ENCODE peak calls at places on chromosomes 13 and 19, in seven cellular contexts. N is heart left ventricle, E is suprapubic skin, U is testis, C is adrenal gland, T is K562, F is A549. I is an unnamed sample.

GRCh38 chr19:52453324-52454094 is at the start of gene ZNF578:
- DNase-seq in N (peak), E (peak), U (peak), C (peak), T (peak), F (no peak), I (peak)

GRCh38 chr13:109840893-109841287 is 54.5 kb upstream of the IRS2 start:
- DNase-seq in N (no peak), E (no peak), U (no peak), C (no peak), T (no peak), F (no peak), I (no peak)

GRCh38 chr13:100438059-100438788 is 150.4 kb downstream of the GGACT start:
- DNase-seq in N (no peak), E (no peak), U (no peak), C (no peak), T (no peak), F (no peak), I (no peak)

GRCh38 chr13:22198001-22198400 is 527.1 kb downstream of the FGF9 start:
- DNase-seq in N (no peak), E (no peak), U (peak), C (no peak), T (no peak), F (no peak), I (peak)

GRCh38 chr13:46079770-46080169 is 25.1 kb downstream of the CPB2 start:
- DNase-seq in N (no peak), E (no peak), U (no peak), C (no peak), T (no peak), F (no peak), I (no peak)

GRCh38 chr13:107351305-107351704 is 783.4 kb upstream of the ARGLU1 start:
- DNase-seq in N (no peak), E (no peak), U (peak), C (no peak), T (no peak), F (no peak), I (no peak)

GRCh38 chr19:2076481-2077082 is 19.5 kb downstream of the MOB3A start:
- DNase-seq in N (no peak), E (no peak), U (no peak), C (no peak), T (no peak), F (no peak), I (no peak)

GRCh38 chr19:55717251-55717650 is 21.0 kb downstream of the NLRP9 start:
- DNase-seq in N (no peak), E (no peak), U (no peak), C (no peak), T (no peak), F (no peak), I (no peak)

GRCh38 chr19:38713227-38713649 is 31.0 kb downstream of the CAPN12 start:
- DNase-seq in N (peak), E (no peak), U (peak), C (no peak), T (no peak), F (no peak), I (peak)

GRCh38 chr19:17834350-17835181 is 13.2 kb downstream of the JAK3 start:
- DNase-seq in N (no peak), E (no peak), U (no peak), C (no peak), T (peak), F (peak), I (no peak)

GRCh38 chr13:25153736-25154135 is 18.4 kb downstream of the AMER2 start:
- DNase-seq in N (no peak), E (no peak), U (no peak), C (no peak), T (no peak), F (no peak), I (no peak)

GRCh38 chr19:45886427-45887310 is 728 bp upstream of the IRF2BP1 start:
- DNase-seq in N (peak), E (peak), U (peak), C (peak), T (peak), F (peak), I (peak)

GRCh38 chr19:19525611-19526380 is 2.9 kb upstream of the YJEFN3 start:
- DNase-seq in N (no peak), E (no peak), U (no peak), C (no peak), T (no peak), F (no peak), I (no peak)

GRCh38 chr13:67588607-67589006 is 358.5 kb upstream of the PCDH9 start:
- DNase-seq in N (no peak), E (no peak), U (no peak), C (no peak), T (peak), F (no peak), I (no peak)

GRCh38 chr13:61286148-61286745 is 129.4 kb downstream of the PCDH20 start:
- DNase-seq in N (no peak), E (no peak), U (no peak), C (no peak), T (peak), F (peak), I (no peak)

GRCh38 chr13:110617326-110618072 is 2.2 kb downstream of the NAXD start:
- DNase-seq in N (peak), E (no peak), U (peak), C (peak), T (peak), F (no peak), I (peak)

GRCh38 chr13:109750376-109750775 is 36.0 kb downstream of the IRS2 start:
- DNase-seq in N (no peak), E (no peak), U (no peak), C (no peak), T (no peak), F (no peak), I (no peak)

GRCh38 chr19:56720281-56720680 is 48.7 kb upstream of the ZNF835 start:
- DNase-seq in N (no peak), E (no peak), U (peak), C (peak), T (no peak), F (no peak), I (no peak)

GRCh38 chr13:80168089-80168850 is 172.7 kb downstream of the SPRY2 start:
- DNase-seq in N (peak), E (no peak), U (no peak), C (no peak), T (no peak), F (no peak), I (no peak)

GRCh38 chr19:38657633-38658222 is 10.3 kb downstream of the ACTN4 start:
- DNase-seq in N (no peak), E (no peak), U (no peak), C (no peak), T (no peak), F (peak), I (no peak)

GRCh38 chr13:95842898-95843297 is 166.0 kb downstream of the DNAJC3 start:
- DNase-seq in N (no peak), E (no peak), U (no peak), C (no peak), T (no peak), F (no peak), I (no peak)

GRCh38 chr13:28751210-28751935 is 32.6 kb upstream of the SLC46A3 start:
- DNase-seq in N (no peak), E (no peak), U (no peak), C (no peak), T (no peak), F (no peak), I (no peak)

GRCh38 chr19:47518139-47518538 is 3.3 kb upstream of the NAPA start:
- DNase-seq in N (no peak), E (no peak), U (no peak), C (no peak), T (no peak), F (no peak), I (no peak)

GRCh38 chr13:113013878-113014751 is 45.1 kb downstream of the MCF2L start:
- DNase-seq in N (no peak), E (no peak), U (no peak), C (no peak), T (no peak), F (no peak), I (no peak)

GRCh38 chr19:31533114-31533513 is 183.9 kb upstream of the TSHZ3 start:
- DNase-seq in N (no peak), E (no peak), U (no peak), C (no peak), T (no peak), F (no peak), I (no peak)

GRCh38 chr19:7857727-7858701 is 16.2 kb downstream of the PRR36 start:
- DNase-seq in N (no peak), E (no peak), U (no peak), C (no peak), T (peak), F (no peak), I (no peak)

DNA sequence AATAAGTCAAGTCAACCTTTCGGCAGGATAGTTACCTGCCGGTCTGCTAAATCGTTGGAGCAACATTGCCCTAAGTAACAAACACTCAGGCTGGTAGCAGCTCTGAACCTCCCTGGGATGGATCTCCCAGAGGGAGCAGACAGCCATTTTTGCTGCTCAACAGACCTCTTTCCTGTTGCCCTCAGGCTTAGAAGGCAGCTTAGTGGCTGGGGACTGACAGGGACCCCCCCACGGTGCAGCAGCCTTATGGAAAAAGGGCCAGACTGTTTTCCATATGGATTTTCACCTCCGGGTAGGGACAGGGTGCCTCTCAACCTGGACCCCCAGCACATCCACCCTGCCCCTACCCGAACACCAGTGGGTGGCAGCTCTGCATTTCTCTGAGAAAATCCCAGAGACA is 49.7 kb downstream of the UBL3 start:
- DNase-seq in N (no peak), E (no peak), U (no peak), C (no peak), T (no peak), F (no peak), I (no peak)
- H3K4me3 ChIP-seq in N (no peak), E (no peak), U (no peak), C (no peak), T (no peak), F (no peak), I (no peak)

GRCh38 chr19:6718741-6719539 is 1.5 kb downstream of the C3 start:
- DNase-seq in N (no peak), E (no peak), U (peak), C (peak), T (peak), F (peak), I (peak)
- TF ChIP-seq POLR2A in N (no peak), E (no peak), U (no peak), C (no peak), T (no peak), F (no peak), I (no peak)

DNA sequence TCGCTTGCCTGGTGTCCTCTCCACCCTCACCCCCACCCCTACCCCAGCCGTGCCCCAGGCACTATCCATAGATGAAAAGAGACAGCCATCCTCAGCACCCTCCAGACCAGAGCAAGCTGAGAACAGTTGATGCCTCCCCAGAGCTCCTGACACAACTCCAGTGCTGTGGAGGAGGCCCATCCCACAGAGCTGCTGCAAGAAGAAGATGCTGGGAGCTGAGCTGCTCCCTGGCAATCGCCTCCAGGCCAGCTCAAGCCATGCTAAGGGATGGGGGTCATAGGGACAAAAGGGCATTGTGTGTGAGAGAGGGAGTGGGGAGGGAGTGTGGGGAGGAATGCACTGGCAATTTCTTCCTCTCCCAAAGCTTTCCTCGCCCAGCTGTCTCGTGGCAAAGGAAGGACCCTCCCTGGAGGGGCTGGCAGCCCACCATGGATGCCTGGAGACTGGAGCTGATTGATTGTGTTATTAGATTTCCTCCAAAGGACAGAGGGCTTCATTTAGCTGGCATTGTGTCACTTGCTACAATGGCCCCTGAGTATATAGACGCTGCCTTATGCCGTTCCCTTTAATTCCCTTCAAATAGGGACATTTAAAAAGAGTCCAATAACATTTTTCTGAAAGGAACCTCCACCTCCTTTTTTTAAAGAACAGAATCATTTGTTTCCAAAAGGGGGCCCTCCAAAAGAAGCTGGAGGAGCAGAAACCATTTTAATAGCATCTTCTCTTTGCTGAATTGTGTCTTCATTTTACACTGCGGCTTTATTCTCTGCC is 476.4 kb downstream of the FOXO1 start:
- DNase-seq in N (no peak), E (no peak), U (peak), C (no peak), T (no peak), F (no peak), I (no peak)
- H3K4me3 ChIP-seq in N (no peak), E (no peak), U (no peak), C (no peak), T (no peak), F (no peak), I (no peak)

GRCh38 chr19:50204081-50204428 is 633 bp downstream of the MYH14 start:
- DNase-seq in N (no peak), E (no peak), U (no peak), C (no peak), T (no peak), F (no peak), I (no peak)

GRCh38 chr19:50206191-50206590 is 2.8 kb downstream of the MYH14 start:
- DNase-seq in N (no peak), E (no peak), U (no peak), C (no peak), T (no peak), F (no peak), I (no peak)

GRCh38 chr19:50204811-50205675 is 1.6 kb downstream of the MYH14 start:
- DNase-seq in N (peak), E (no peak), U (peak), C (no peak), T (no peak), F (no peak), I (peak)

GRCh38 chr19:50207730-50208129 is 4.3 kb downstream of the MYH14 start:
- DNase-seq in N (no peak), E (no peak), U (no peak), C (no peak), T (no peak), F (no peak), I (no peak)

GRCh38 chr19:50205681-50206138 is 2.3 kb downstream of the MYH14 start:
- DNase-seq in N (no peak), E (no peak), U (no peak), C (no peak), T (no peak), F (no peak), I (peak)
- TF ChIP-seq POLR2A in N (no peak), E (no peak), U (no peak), C (no peak), T (no peak), F (no peak), I (peak)

DNA sequence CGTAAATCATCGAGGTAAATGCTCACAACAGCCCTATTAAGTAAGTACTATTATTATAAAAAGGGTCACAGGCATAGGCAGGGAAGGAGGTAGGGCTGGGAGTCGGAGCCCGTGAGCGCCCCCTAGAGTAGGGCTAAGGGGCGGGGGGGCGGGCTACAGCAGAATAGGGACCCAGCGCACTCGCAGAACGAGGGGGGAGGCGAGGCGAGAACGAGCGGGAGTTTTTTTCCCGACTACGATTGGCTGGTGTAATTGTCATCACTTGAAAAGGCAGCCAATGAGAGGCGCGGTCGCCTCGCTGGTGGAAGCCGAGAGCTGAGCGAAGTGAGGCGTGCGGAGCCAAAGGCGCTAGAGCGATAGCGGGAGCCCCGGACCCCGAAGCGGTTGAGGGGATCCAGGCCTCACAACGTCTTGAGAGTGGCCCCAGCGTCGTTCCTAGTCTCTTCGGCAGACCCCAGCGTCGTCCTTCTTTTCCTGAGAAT is 24.2 kb downstream of the KEAP1 start:
- DNase-seq in N (peak), E (peak), U (peak), C (peak), T (peak), F (peak), I (peak)
- H3K4me3 ChIP-seq in N (peak), E (peak), U (peak), C (no peak), T (no peak), F (no peak), I (no peak)

GRCh38 chr19:48933382-48933932 is at the start of gene DHDH:
- DNase-seq in N (peak), E (peak), U (peak), C (peak), T (peak), F (peak), I (peak)
- TF ChIP-seq POLR2A in N (no peak), E (no peak), U (no peak), C (no peak), T (peak), F (peak), I (peak)

I was measured in body of pancreas.